ENCODE peak calls at places on chromosomes 5 and 9, in four cellular contexts. I, D, P and J are unnamed samples.

GRCh38 chr9:134452728-134453127 is 126.5 kb downstream of the RXRA start:
- DNase-seq in I (no peak), D (no peak), P (no peak), J (no peak)

GRCh38 chr5:132437604-132438275 is 52.8 kb downstream of the IRF1 start:
- DNase-seq in I (no peak), D (peak; percentile 44), P (no peak), J (peak; percentile 44)

GRCh38 chr9:124122813-124123462 is 111.4 kb downstream of the LHX2 start:
- DNase-seq in I (no peak), D (no peak), P (no peak), J (no peak)

GRCh38 chr5:145548097-145548496 is 287.0 kb downstream of the PRELID2 start:
- DNase-seq in I (no peak), D (no peak), P (no peak), J (no peak)

GRCh38 chr5:90408571-90409317 is 812 bp downstream of the CETN3 start:
- DNase-seq in I (no peak), D (peak; percentile 16), P (no peak), J (no peak)

GRCh38 chr9:69499401-69499800 is 172.8 kb downstream of the APBA1 start:
- DNase-seq in I (no peak), D (no peak), P (no peak), J (no peak)

GRCh38 chr5:72228957-72229356 is 91.1 kb downstream of the MRPS27 start:
- DNase-seq in I (no peak), D (no peak), P (no peak), J (no peak)

GRCh38 chr5:168826292-168826725 is 247.1 kb upstream of the PANK3 start:
- DNase-seq in I (no peak), D (no peak), P (no peak), J (no peak)

GRCh38 chr5:81517462-81517861 is 123.5 kb upstream of the ACOT12 start:
- DNase-seq in I (no peak), D (no peak), P (no peak), J (no peak)

GRCh38 chr5:106415541-106415940 is 1255.2 kb downstream of the EFNA5 start:
- DNase-seq in I (no peak), D (no peak), P (peak; percentile 66), J (no peak)

GRCh38 chr9:12785251-12785880 is 10.5 kb downstream of the LURAP1L start:
- DNase-seq in I (no peak), D (no peak), P (peak; percentile 48), J (no peak)

GRCh38 chr9:104866186-104866585 is 61.8 kb downstream of the ABCA1 start:
- DNase-seq in I (no peak), D (no peak), P (no peak), J (no peak)

GRCh38 chr5:136036991-136037705 is 8.4 kb downstream of the TGFBI start:
- DNase-seq in I (no peak), D (no peak), P (no peak), J (peak; percentile 45)

GRCh38 chr5:96381526-96381925 is 51.5 kb downstream of the PCSK1 start:
- DNase-seq in I (no peak), D (peak; percentile 29), P (no peak), J (peak; percentile 8)

GRCh38 chr9:110370316-110370715 is 32.7 kb upstream of the TXNDC8 start:
- DNase-seq in I (no peak), D (no peak), P (no peak), J (no peak)

GRCh38 chr9:130196643-130197042 is 24.4 kb downstream of the NCS1 start:
- DNase-seq in I (no peak), D (no peak), P (no peak), J (no peak)

GRCh38 chr5:129135633-129136032 is 41.1 kb downstream of the ISOC1 start:
- DNase-seq in I (peak; percentile 42), D (peak; percentile 33), P (no peak), J (no peak)

GRCh38 chr9:4837126-4837767 is 44.5 kb downstream of the RCL1 start:
- DNase-seq in I (no peak), D (no peak), P (no peak), J (no peak)
- H3K4me1 ChIP-seq in I (peaks cover 22% of the 10 kb centered on the region), D (no peaks in the 10 kb centered on the region), P (peaks cover 16% of the 10 kb centered on the region), J (no peaks in the 10 kb centered on the region)

DNA sequence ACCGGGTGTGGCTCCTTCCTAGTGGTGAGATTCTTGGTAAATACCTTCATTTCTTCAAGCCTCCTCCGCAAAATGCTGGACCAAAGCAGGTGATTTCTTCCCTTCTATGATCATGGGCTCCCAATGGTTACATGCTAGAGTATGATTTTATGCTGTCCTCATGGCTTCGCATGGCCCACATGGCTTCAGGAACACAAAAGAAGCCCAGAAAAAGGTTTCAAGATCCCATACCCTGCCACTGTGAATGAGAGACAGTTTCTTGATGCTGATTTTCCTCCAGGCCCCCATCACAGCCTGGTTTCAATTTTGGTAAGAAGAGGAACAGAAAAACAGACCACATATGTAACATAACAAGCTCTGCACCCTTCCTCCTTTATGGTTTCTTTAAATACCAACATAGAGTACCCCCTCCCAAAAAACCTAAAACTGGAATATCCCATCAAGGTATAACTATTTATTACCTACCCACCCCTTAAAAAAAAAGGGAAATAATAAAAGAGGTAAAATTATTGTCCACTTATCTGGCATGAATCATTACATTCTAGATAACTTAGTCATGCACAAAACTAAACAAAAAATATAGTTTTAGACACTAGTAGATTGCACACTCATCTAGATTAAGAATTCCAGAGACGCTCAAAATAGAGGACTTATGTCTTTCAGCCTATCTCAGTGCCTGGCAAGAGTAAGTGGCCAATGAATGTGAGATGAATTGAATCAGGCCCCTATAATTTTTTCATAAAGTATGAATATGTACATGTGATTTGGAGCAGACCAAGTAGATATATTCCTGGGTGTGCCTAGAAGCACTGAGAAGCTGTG is 2.3 kb upstream of the RXFP3 start:
- DNase-seq in I (no peak), D (no peak), P (peak; percentile 19), J (no peak)
- H3K4me1 ChIP-seq in I (no peaks in the 10 kb centered on the region), D (peaks cover 4% of the 10 kb centered on the region), P (peaks cover 14% of the 10 kb centered on the region), J (no peaks in the 10 kb centered on the region)

GRCh38 chr9:78021692-78022091 is 9.9 kb downstream of the GNAQ start:
- DNase-seq in I (no peak), D (peak; percentile 34), P (no peak), J (no peak)
- H3K4me1 ChIP-seq in I (no peaks in the 10 kb centered on the region), D (peaks cover 33% of the 10 kb centered on the region), P (peaks cover 8% of the 10 kb centered on the region), J (peaks cover 13% of the 10 kb centered on the region)

GRCh38 chr9:133113928-133114351 is 7.1 kb downstream of the RALGDS start:
- DNase-seq in I (no peak), D (no peak), P (no peak), J (no peak)
- H3K4me1 ChIP-seq in I (peaks cover 3% of the 10 kb centered on the region), D (peaks cover 19% of the 10 kb centered on the region), P (peaks cover 10% of the 10 kb centered on the region), J (peaks cover 68% of the 10 kb centered on the region)

DNA sequence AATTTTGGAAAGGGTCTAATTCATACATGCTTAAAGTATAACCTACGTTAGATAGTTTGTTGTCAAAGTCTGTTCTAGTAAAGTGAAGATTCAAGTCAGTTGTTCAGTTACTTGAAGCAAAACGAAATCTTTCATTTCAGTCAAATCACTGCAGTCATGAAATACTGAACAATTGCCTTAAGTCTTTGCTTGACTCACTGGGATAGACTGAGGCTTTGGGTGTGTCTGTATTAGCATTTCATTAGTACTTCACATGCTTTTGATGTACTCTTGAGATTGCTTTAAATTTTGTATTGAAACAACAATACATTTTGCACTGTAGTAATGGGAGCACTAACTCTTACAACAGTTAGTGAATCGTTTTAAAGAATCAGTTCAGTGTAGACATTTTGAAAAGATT is 4.0 kb upstream of the CMYA5 start:
- DNase-seq in I (no peak), D (no peak), P (no peak), J (no peak)
- H3K4me1 ChIP-seq in I (no peaks in the 10 kb centered on the region), D (no peaks in the 10 kb centered on the region), P (no peaks in the 10 kb centered on the region), J (no peaks in the 10 kb centered on the region)

GRCh38 chr9:82090041-82090440 is 101.5 kb downstream of the SPATA31D1 start:
- DNase-seq in I (no peak), D (no peak), P (no peak), J (no peak)

GRCh38 chr9:82091100-82091499 is 102.5 kb downstream of the SPATA31D1 start:
- DNase-seq in I (no peak), D (no peak), P (peak; percentile 17), J (no peak)

GRCh38 chr9:82088591-82088990 is 100.0 kb downstream of the SPATA31D1 start:
- DNase-seq in I (no peak), D (no peak), P (no peak), J (no peak)

GRCh38 chr9:82091610-82092009 is 103.0 kb downstream of the SPATA31D1 start:
- DNase-seq in I (no peak), D (no peak), P (no peak), J (no peak)
- H3K4me1 ChIP-seq in I (no peaks in the 10 kb centered on the region), D (no peaks in the 10 kb centered on the region), P (peaks cover 13% of the 10 kb centered on the region), J (no peaks in the 10 kb centered on the region)

DNA sequence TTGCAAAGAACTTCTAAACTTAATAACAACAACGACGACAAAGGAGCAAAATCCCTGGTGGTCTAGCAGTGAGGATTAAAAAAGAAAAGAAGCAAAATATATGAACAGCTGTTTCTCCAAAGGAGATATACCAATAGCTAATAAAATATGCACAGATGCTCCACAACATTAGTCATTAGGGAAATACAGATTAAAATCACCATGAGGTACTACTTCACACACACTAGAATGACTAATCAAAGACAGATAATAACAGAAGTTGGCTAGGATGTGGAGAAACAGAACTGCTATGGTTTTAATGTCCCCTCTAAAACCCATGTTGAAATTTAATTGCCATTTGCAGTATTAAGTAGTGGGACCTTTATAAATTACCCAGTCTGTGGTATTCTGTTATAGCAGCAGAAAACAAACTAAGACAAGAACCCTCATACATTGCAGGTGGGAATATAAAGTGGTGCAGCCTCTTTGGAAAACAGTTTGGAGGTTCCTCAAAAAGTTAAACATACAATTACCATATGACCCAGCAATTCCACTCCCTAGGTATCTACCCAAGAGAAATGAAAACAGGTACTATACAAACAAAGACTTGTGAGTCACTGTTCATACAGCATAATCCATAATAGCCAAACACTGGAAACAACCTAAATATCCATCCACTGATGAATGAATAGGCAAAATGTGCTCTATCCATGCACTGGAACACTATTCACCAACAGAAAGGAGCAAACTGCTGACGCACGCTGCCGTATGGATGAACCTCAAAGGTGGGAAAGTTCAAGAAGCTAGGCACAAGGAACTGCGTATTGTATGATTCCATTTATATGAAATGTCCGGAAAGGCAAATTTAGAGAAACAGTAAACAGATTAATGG is 11.4 kb upstream of the DUSP1 start:
- DNase-seq in I (no peak), D (no peak), P (no peak), J (no peak)
- H3K4me1 ChIP-seq in I (peaks cover 52% of the 10 kb centered on the region), D (no peaks in the 10 kb centered on the region), P (peaks cover 44% of the 10 kb centered on the region), J (peaks cover 10% of the 10 kb centered on the region)